ENCODE peak calls at places on chromosome 17, in five cellular contexts. One of them, this sample, is unnamed.

GRCh38 chr17:7363311-7363710 is 8.4 kb downstream of the TMEM95 start:
- DNase-seq in HepG2: peak; percentile 69
- DNase-seq in H1: no peak
- DNase-seq in K562: no peak
- DNase-seq in GM12878: no peak
- DNase-seq in this sample: no peak

GRCh38 chr17:76685846-76686245 is 24.9 kb downstream of the MXRA7 start:
- DNase-seq in HepG2: no peak
- DNase-seq in H1: no peak
- DNase-seq in K562: no peak
- DNase-seq in GM12878: no peak
- DNase-seq in this sample: no peak

GRCh38 chr17:72121164-72122001 is 563 bp downstream of the SOX9 start:
- DNase-seq in HepG2: no peak
- DNase-seq in H1: no peak
- DNase-seq in K562: no peak
- DNase-seq in GM12878: no peak
- DNase-seq in this sample: no peak

GRCh38 chr17:13297198-13297597 is 279.4 kb upstream of the ELAC2 start:
- DNase-seq in HepG2: peak; percentile 7
- DNase-seq in H1: no peak
- DNase-seq in K562: no peak
- DNase-seq in GM12878: no peak
- DNase-seq in this sample: no peak

GRCh38 chr17:78999056-78999768 is 10.4 kb downstream of the CANT1 start:
- DNase-seq in HepG2: no peak
- DNase-seq in H1: no peak
- DNase-seq in K562: no peak
- DNase-seq in GM12878: no peak
- DNase-seq in this sample: no peak

GRCh38 chr17:20930065-20930760 is 112.6 kb downstream of the USP22 start:
- DNase-seq in HepG2: no peak
- DNase-seq in H1: no peak
- DNase-seq in K562: no peak
- DNase-seq in GM12878: no peak
- DNase-seq in this sample: no peak

GRCh38 chr17:78735832-78736525 is 46.1 kb downstream of the CYTH1 start:
- DNase-seq in HepG2: peak; percentile 50
- DNase-seq in H1: no peak
- DNase-seq in K562: no peak
- DNase-seq in GM12878: no peak
- DNase-seq in this sample: no peak

GRCh38 chr17:77470800-77471733 is 330.3 kb downstream of the SEC14L1 start:
- DNase-seq in HepG2: peak; percentile 44
- DNase-seq in H1: no peak
- DNase-seq in K562: peak; percentile 64
- DNase-seq in GM12878: no peak
- DNase-seq in this sample: peak; percentile 28

GRCh38 chr17:67779098-67779672 is 46.1 kb upstream of the BPTF start:
- DNase-seq in HepG2: peak; percentile 74
- DNase-seq in H1: peak; percentile 34
- DNase-seq in K562: peak; percentile 71
- DNase-seq in GM12878: no peak
- DNase-seq in this sample: peak; percentile 48

GRCh38 chr17:44439168-44439567 is 49.7 kb upstream of the ITGA2B start:
- DNase-seq in HepG2: no peak
- DNase-seq in H1: no peak
- DNase-seq in K562: no peak
- DNase-seq in GM12878: no peak
- DNase-seq in this sample: no peak

GRCh38 chr17:41263212-41263611 is 2.0 kb upstream of the KRTAP9-6 start:
- DNase-seq in HepG2: no peak
- DNase-seq in H1: no peak
- DNase-seq in K562: peak; percentile 1
- DNase-seq in GM12878: no peak
- DNase-seq in this sample: no peak

DNA sequence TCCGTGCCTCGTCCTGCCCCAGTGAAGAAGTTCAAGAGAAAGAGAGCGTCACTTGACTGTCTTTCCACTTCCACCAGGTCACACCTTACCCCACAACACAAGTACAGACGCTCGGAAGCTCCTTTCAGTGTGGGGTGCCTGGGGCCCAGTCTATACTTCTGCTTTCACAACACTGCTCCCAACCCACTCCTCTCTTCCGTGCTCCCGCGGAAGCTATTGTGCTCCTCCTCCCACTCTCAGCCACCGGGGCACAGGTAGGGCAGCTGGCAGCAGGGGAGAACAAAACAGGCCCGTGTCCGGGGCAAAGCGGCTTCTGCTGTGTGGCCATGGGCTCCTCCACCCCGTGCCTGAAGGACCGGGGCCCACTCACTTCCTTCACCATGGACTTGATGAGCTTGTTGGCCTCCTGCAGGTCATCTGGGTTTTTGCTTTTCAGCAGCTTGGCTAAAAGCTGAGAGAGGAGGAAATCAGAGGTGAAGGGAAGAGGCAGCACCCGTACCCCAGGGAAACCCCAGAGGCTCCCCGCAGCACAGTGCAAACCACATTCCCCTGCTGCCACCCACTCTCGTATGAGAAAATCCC is 18.9 kb downstream of the GGA3 start:
- DNase-seq in HepG2: no peak
- DNase-seq in H1: no peak
- DNase-seq in K562: no peak
- DNase-seq in GM12878: no peak
- DNase-seq in this sample: no peak
- TF ChIP-seq CEBPB in HepG2: no peak
- TF ChIP-seq CEBPB in H1: no peak
- TF ChIP-seq CEBPB in K562: no peak
- TF ChIP-seq CEBPB in GM12878: no peak
- TF ChIP-seq CEBPB in this sample: no peak

GRCh38 chr17:52138752-52139151 is 19.8 kb downstream of the CA10 start:
- DNase-seq in HepG2: no peak
- DNase-seq in H1: no peak
- DNase-seq in K562: no peak
- DNase-seq in GM12878: no peak
- DNase-seq in this sample: no peak
- TF ChIP-seq EZH2 in HepG2: no peak
- TF ChIP-seq EZH2 in H1: no peak
- TF ChIP-seq EZH2 in K562: no peak
- TF ChIP-seq EZH2 in GM12878: no peak
- TF ChIP-seq EZH2 in this sample: no peak

GRCh38 chr17:83055911-83056582 is 23.4 kb upstream of the METRNL start:
- DNase-seq in HepG2: peak; percentile 45
- DNase-seq in H1: no peak
- DNase-seq in K562: no peak
- DNase-seq in GM12878: no peak
- DNase-seq in this sample: no peak
- TF ChIP-seq CEBPB in HepG2: no peak
- TF ChIP-seq CEBPB in H1: no peak
- TF ChIP-seq CEBPB in K562: no peak
- TF ChIP-seq CEBPB in GM12878: no peak
- TF ChIP-seq CEBPB in this sample: no peak

GRCh38 chr17:49996495-49997255 is 1.7 kb upstream of the DLX3 start:
- DNase-seq in HepG2: no peak
- DNase-seq in H1: no peak
- DNase-seq in K562: peak; percentile 83
- DNase-seq in GM12878: no peak
- DNase-seq in this sample: no peak
- TF ChIP-seq EZH2 in HepG2: peak; percentile 90
- TF ChIP-seq EZH2 in H1: no peak
- TF ChIP-seq EZH2 in K562: no peak
- TF ChIP-seq EZH2 in GM12878: no peak
- TF ChIP-seq EZH2 in this sample: no peak

DNA sequence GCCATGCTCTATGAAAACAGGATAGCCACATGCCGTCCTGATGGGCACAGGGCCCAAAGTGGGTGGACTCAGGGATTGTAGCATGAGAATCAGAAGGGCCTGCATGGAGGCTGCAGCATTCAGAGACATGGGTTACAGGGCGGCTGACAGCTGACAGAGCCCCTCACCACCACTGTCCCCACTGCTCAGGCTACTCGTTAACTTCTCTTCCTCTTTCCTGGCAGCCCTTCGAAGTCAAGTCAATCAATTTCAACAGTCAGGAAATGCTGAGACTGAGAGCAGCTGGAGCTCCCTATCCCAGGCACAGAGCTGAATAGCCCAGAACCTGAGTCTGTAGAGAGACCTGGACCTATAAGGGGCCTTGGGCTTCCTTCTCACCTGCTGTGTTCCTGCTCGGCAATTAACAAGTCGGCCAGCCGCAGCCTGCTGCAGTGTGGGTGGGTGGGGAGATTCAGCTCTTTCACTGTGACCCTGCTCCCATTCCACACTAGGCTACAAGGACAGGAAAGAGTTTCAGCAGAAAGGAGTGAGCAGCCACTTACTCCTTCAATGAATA is 76.9 kb downstream of the TEX14 start:
- DNase-seq in HepG2: no peak
- DNase-seq in H1: no peak
- DNase-seq in K562: no peak
- DNase-seq in GM12878: no peak
- DNase-seq in this sample: no peak
- TF ChIP-seq CEBPB in HepG2: no peak
- TF ChIP-seq CEBPB in H1: no peak
- TF ChIP-seq CEBPB in K562: no peak
- TF ChIP-seq CEBPB in GM12878: no peak
- TF ChIP-seq CEBPB in this sample: no peak

GRCh38 chr17:39604911-39605491 is 2.7 kb downstream of the NEUROD2 start:
- DNase-seq in HepG2: no peak
- DNase-seq in H1: no peak
- DNase-seq in K562: no peak
- DNase-seq in GM12878: no peak
- DNase-seq in this sample: no peak
- TF ChIP-seq EZH2 in HepG2: no peak
- TF ChIP-seq EZH2 in H1: no peak
- TF ChIP-seq EZH2 in K562: no peak
- TF ChIP-seq EZH2 in GM12878: no peak
- TF ChIP-seq EZH2 in this sample: no peak

DNA sequence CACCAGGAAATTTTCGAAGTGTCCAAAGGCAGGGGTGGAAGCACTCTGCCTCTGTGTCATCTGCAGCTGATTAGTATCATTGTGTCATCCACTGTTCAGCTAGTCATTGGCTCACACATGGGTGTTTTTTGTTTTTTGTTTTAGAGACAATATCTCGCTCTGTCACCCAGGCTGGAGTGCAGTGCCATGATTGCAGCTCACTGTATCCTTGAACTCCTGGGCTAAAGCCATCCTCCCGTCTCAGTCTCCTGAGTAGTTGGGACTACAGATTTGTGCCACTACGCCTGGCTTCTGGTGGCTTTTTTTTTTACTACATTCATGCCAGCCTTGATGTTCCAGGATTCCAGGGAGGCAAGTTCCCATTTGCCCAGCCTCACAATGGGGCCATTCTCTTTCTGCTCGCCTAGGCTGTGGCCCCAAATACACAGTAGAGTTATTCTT is 32.5 kb upstream of the MYO18A start:
- DNase-seq in HepG2: peak; percentile 20
- DNase-seq in H1: no peak
- DNase-seq in K562: no peak
- DNase-seq in GM12878: no peak
- DNase-seq in this sample: no peak
- TF ChIP-seq CEBPB in HepG2: no peak
- TF ChIP-seq CEBPB in H1: no peak
- TF ChIP-seq CEBPB in K562: no peak
- TF ChIP-seq CEBPB in GM12878: no peak
- TF ChIP-seq CEBPB in this sample: no peak

This sample was measured in HCT116.